ENCODE peak calls at places on chromosomes 11 and 22, in nine cellular contexts. L, I, Q, T, W, X, R, Z and F are unnamed samples.

GRCh38 chr22:47748887-47749286 is 986.4 kb downstream of the TBC1D22A start:
- DNase-seq in L (no peak), I (no peak), Q (no peak), T (peak; percentile 82), W (no peak), X (no peak), R (no peak), Z (no peak), F (no peak)

GRCh38 chr22:25716637-25717036 is 25.4 kb upstream of the MYO18B start:
- DNase-seq in L (no peak), I (no peak), Q (no peak), T (no peak), W (no peak), X (no peak), R (no peak), Z (no peak), F (no peak)

GRCh38 chr11:16404781-16405180 is 48.4 kb upstream of the SOX6 start:
- DNase-seq in L (no peak), I (no peak), Q (no peak), T (no peak), W (no peak), X (no peak), R (no peak), Z (no peak), F (no peak)

GRCh38 chr11:407651-408080 is 7.1 kb downstream of the SIGIRR start:
- DNase-seq in L (no peak), I (no peak), Q (no peak), T (no peak), W (no peak), X (no peak), R (no peak), Z (no peak), F (no peak)

GRCh38 chr11:8839957-8840945 is 70.7 kb upstream of the AKIP1 start:
- DNase-seq in L (no peak), I (peak; percentile 50), Q (peak; percentile 59), T (no peak), W (peak; percentile 76), X (peak; percentile 78), R (no peak), Z (peak; percentile 44), F (no peak)

GRCh38 chr11:121794671-121795070 is 321.3 kb downstream of the BLID start:
- DNase-seq in L (no peak), I (no peak), Q (no peak), T (peak; percentile 57), W (no peak), X (no peak), R (no peak), Z (no peak), F (no peak)

GRCh38 chr11:124311677-124312076 is 2.1 kb downstream of the OR8D1 start:
- DNase-seq in L (no peak), I (no peak), Q (no peak), T (no peak), W (no peak), X (no peak), R (no peak), Z (no peak), F (no peak)

GRCh38 chr11:13207665-13208594 is 69.7 kb upstream of the BMAL1 start:
- DNase-seq in L (no peak), I (peak; percentile 33), Q (peak; percentile 40), T (no peak), W (no peak), X (peak; percentile 60), R (no peak), Z (no peak), F (peak; percentile 53)

GRCh38 chr11:116733386-116733755 is 39.4 kb downstream of the BUD13 start:
- DNase-seq in L (no peak), I (no peak), Q (no peak), T (no peak), W (no peak), X (no peak), R (no peak), Z (no peak), F (no peak)

GRCh38 chr11:67379061-67380058 is 6.0 kb upstream of the CLCF1 start:
- DNase-seq in L (no peak), I (no peak), Q (no peak), T (no peak), W (no peak), X (no peak), R (no peak), Z (no peak), F (peak; percentile 28)

GRCh38 chr11:47943721-47944554 is 36.4 kb upstream of the PTPRJ start:
- DNase-seq in L (no peak), I (peak; percentile 86), Q (no peak), T (no peak), W (no peak), X (peak; percentile 76), R (no peak), Z (no peak), F (no peak)

GRCh38 chr11:135069884-135070283 is 657.8 kb upstream of the B3GAT1 start:
- DNase-seq in L (no peak), I (no peak), Q (no peak), T (no peak), W (no peak), X (no peak), R (no peak), Z (no peak), F (no peak)

GRCh38 chr22:43847376-43848289 is 14.7 kb downstream of the SULT4A1 start:
- DNase-seq in L (no peak), I (no peak), Q (no peak), T (no peak), W (no peak), X (no peak), R (no peak), Z (no peak), F (no peak)

GRCh38 chr22:43843783-43844530 is 18.4 kb downstream of the SULT4A1 start:
- DNase-seq in L (no peak), I (no peak), Q (no peak), T (no peak), W (no peak), X (no peak), R (no peak), Z (no peak), F (no peak)

GRCh38 chr22:43844560-43845545 is 17.5 kb downstream of the SULT4A1 start:
- DNase-seq in L (no peak), I (no peak), Q (no peak), T (no peak), W (no peak), X (no peak), R (no peak), Z (no peak), F (no peak)

GRCh38 chr22:43846966-43847365 is 15.3 kb downstream of the SULT4A1 start:
- DNase-seq in L (no peak), I (no peak), Q (no peak), T (no peak), W (no peak), X (no peak), R (no peak), Z (no peak), F (no peak)

DNA sequence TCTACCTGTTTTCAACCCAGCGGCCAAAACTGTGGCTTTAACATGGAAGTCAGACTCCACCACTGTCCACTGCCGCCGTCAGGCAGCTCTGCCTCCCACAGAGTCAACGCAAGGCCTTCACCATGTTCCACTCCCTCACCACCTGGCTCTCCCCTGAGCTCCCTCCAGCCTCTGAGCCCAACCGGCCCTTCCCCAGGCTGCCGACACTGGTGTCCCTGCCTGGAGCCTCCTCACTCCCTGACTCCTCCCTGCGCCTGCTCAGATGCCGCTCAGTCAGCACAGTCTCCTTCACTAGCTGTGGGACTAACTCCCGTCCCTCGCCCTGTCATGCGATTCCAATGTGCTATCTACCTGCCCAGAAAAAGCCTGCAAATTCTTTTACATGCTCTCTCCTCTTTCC is 16.3 kb downstream of the SULT4A1 start:
- DNase-seq in L (no peak), I (no peak), Q (no peak), T (no peak), W (no peak), X (no peak), R (no peak), Z (no peak), F (no peak)
- TF ChIP-seq POLR2AphosphoS5 in L (no peak), I (no peak), Q (no peak), T (no peak), W (no peak), X (no peak), R (no peak), Z (no peak), F (no peak)

GRCh38 chr11:36432093-36432469 is 78.0 kb downstream of the TRAF6 start:
- DNase-seq in L (no peak), I (no peak), Q (no peak), T (no peak), W (no peak), X (no peak), R (no peak), Z (no peak), F (no peak)

GRCh38 chr11:36427876-36428275 is 82.2 kb downstream of the TRAF6 start:
- DNase-seq in L (no peak), I (no peak), Q (no peak), T (no peak), W (no peak), X (no peak), R (no peak), Z (no peak), F (no peak)

GRCh38 chr11:36432747-36433146 is 77.3 kb downstream of the TRAF6 start:
- DNase-seq in L (no peak), I (no peak), Q (no peak), T (no peak), W (no peak), X (no peak), R (no peak), Z (no peak), F (no peak)

GRCh38 chr11:36433896-36434295 is 76.2 kb downstream of the TRAF6 start:
- DNase-seq in L (no peak), I (no peak), Q (no peak), T (no peak), W (no peak), X (no peak), R (no peak), Z (no peak), F (no peak)

GRCh38 chr11:36431429-36432092 is 78.5 kb downstream of the TRAF6 start:
- DNase-seq in L (peak; percentile 84), I (no peak), Q (peak; percentile 57), T (no peak), W (peak; percentile 27), X (peak; percentile 48), R (no peak), Z (no peak), F (no peak)
- TF ChIP-seq POLR2AphosphoS5 in L (peak; percentile 42), I (no peak), Q (peak; percentile 21), T (peak; percentile 57), W (no peak), X (peak; percentile 13), R (no peak), Z (no peak), F (no peak)

GRCh38 chr22:41613456-41613855 is 7.4 kb downstream of the DESI1 start:
- DNase-seq in L (no peak), I (no peak), Q (no peak), T (no peak), W (no peak), X (no peak), R (no peak), Z (no peak), F (no peak)
- TF ChIP-seq POLR2AphosphoS5 in L (no peak), I (no peak), Q (no peak), T (no peak), W (no peak), X (no peak), R (no peak), Z (no peak), F (no peak)

DNA sequence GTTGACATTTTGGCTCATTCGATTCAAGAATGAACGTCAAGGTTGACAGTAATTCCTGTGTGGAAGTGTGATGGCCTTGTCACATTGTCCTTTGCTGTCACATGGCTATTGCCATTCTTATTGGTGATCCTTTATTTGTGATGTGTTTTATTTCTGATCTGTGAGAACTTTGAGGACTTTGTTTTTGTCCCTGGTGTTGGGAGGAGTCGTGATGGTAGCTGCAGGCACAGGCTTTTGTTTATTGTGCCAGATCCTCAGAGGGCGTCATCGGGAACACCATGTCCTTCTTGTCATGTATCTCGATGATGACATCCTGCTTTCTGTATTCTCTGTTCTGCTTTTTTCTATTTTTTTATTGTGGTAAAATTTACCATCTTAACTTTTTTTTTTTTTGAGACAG is 5.6 kb downstream of the PICK1 start:
- DNase-seq in L (no peak), I (no peak), Q (peak; percentile 23), T (no peak), W (no peak), X (peak; percentile 67), R (no peak), Z (peak; percentile 47), F (no peak)
- TF ChIP-seq POLR2AphosphoS5 in L (no peak), I (no peak), Q (no peak), T (no peak), W (no peak), X (peak; percentile 65), R (no peak), Z (no peak), F (no peak)